ENCODE peak calls at places on chromosomes 5 and 9, in ten cellular contexts. O is AG10803; M is GF-D8; E is left colon; C is KG1; X is stimulated activated CD4-positive, alpha-beta T cell treated with anti-CD3 and anti-CD28 coated beads, Interleukin-2, amount 100 ng/mL, for 24 hours; G is fibroblast of the conjunctiva; T is Kasumi-1; S is stimulated activated CD8-positive, alpha-beta memory T cell treated with anti-CD3 and anti-CD28 coated beads, Interleukin-12 subunit alpha, Interleukin-12 subunit beta, amount 100 ng/mL, for 4 hours; N is naive thymus-derived CD8-positive, alpha-beta T cell. K is an unnamed sample.

GRCh38 chr5:103098993-103099392 is 20.9 kb downstream of the GIN1 start:
- DNase-seq in O (no peak), M (no peak), E (no peak), C (no peak), X (no peak), G (no peak), T (no peak), S (no peak), N (no peak), K (no peak)

GRCh38 chr5:151158287-151158661 is 695 bp upstream of the ANXA6 start:
- DNase-seq in O (no peak), M (peak; percentile 21), E (no peak), C (no peak), X (no peak), G (no peak), T (peak; percentile 20), S (no peak), N (no peak), K (peak; percentile 37)

GRCh38 chr9:128409998-128410397 is 10.7 kb upstream of the CERCAM start:
- DNase-seq in O (peak; percentile 35), M (no peak), E (no peak), C (no peak), X (no peak), G (no peak), T (peak; percentile 16), S (no peak), N (no peak), K (no peak)

GRCh38 chr5:122715095-122715494 is 59.8 kb upstream of the SNX2 start:
- DNase-seq in O (peak; percentile 62), M (no peak), E (no peak), C (no peak), X (no peak), G (peak; percentile 6), T (no peak), S (no peak), N (no peak), K (peak; percentile 4)

GRCh38 chr9:89885156-89885555 is 280.3 kb downstream of the GADD45G start:
- DNase-seq in O (no peak), M (no peak), E (no peak), C (no peak), X (no peak), G (no peak), T (no peak), S (no peak), N (no peak), K (no peak)

GRCh38 chr5:103428411-103428871 is 134.1 kb downstream of the NUDT12 start:
- DNase-seq in O (peak; percentile 63), M (no peak), E (no peak), C (no peak), X (no peak), G (no peak), T (no peak), S (no peak), N (no peak), K (peak; percentile 81)

GRCh38 chr5:84597904-84598303 is 213.2 kb upstream of the EDIL3 start:
- DNase-seq in O (no peak), M (no peak), E (no peak), C (no peak), X (no peak), G (no peak), T (no peak), S (no peak), N (no peak), K (no peak)

GRCh38 chr5:86337667-86338460 is 279.9 kb upstream of the COX7C start:
- DNase-seq in O (no peak), M (no peak), E (no peak), C (no peak), X (no peak), G (no peak), T (no peak), S (no peak), N (no peak), K (no peak)

GRCh38 chr5:2946315-2946714 is 194.8 kb upstream of the IRX2 start:
- DNase-seq in O (no peak), M (no peak), E (no peak), C (no peak), X (no peak), G (no peak), T (no peak), S (no peak), N (no peak), K (no peak)

GRCh38 chr5:139764250-139764791 is 31.3 kb upstream of the PSD2 start:
- DNase-seq in O (no peak), M (no peak), E (no peak), C (no peak), X (peak; percentile 24), G (no peak), T (no peak), S (no peak), N (no peak), K (no peak)

GRCh38 chr9:115008536-115008935 is 78.1 kb upstream of the TNFSF8 start:
- DNase-seq in O (peak; percentile 87), M (no peak), E (no peak), C (no peak), X (peak; percentile 32), G (no peak), T (peak; percentile 54), S (no peak), N (no peak), K (peak; percentile 95)

GRCh38 chr5:31987985-31988710 is 186.0 kb downstream of the GOLPH3 start:
- DNase-seq in O (peak; percentile 99), M (no peak), E (no peak), C (no peak), X (no peak), G (peak; percentile 82), T (no peak), S (no peak), N (no peak), K (peak; percentile 97)

GRCh38 chr9:99449726-99450125 is 227.6 kb downstream of the SEC61B start:
- DNase-seq in O (no peak), M (no peak), E (no peak), C (no peak), X (no peak), G (no peak), T (no peak), S (no peak), N (no peak), K (no peak)

GRCh38 chr9:77589046-77589795 is 58.9 kb downstream of the GNA14 start:
- DNase-seq in O (no peak), M (no peak), E (peak; percentile 76), C (no peak), X (no peak), G (no peak), T (no peak), S (no peak), N (no peak), K (no peak)

GRCh38 chr9:72665421-72665820 is 144.0 kb downstream of the TMC1 start:
- DNase-seq in O (peak; percentile 77), M (no peak), E (no peak), C (no peak), X (no peak), G (no peak), T (no peak), S (no peak), N (no peak), K (peak; percentile 85)

GRCh38 chr5:16456103-16456832 is 9.3 kb downstream of the ZNF622 start:
- DNase-seq in O (peak; percentile 74), M (no peak), E (no peak), C (peak; percentile 41), X (no peak), G (peak; percentile 57), T (peak; percentile 70), S (no peak), N (no peak), K (peak; percentile 72)

GRCh38 chr5:176619203-176619568 is 9.2 kb upstream of the GPRIN1 start:
- DNase-seq in O (peak; percentile 73), M (no peak), E (peak; percentile 56), C (no peak), X (peak; percentile 87), G (peak; percentile 81), T (peak; percentile 72), S (peak; percentile 58), N (peak; percentile 70), K (peak; percentile 68)

GRCh38 chr5:148515460-148515859 is 131.7 kb downstream of the FBXO38 start:
- DNase-seq in O (no peak), M (no peak), E (no peak), C (no peak), X (no peak), G (no peak), T (no peak), S (no peak), N (no peak), K (no peak)

GRCh38 chr5:109689740-109690455 is at the start of gene MAN2A1:
- DNase-seq in O (peak; percentile 71), M (peak; percentile 13), E (peak; percentile 87), C (peak; percentile 37), X (peak; percentile 78), G (peak; percentile 47), T (peak; percentile 87), S (peak; percentile 72), N (peak; percentile 75), K (peak; percentile 41)

GRCh38 chr5:61327761-61328753 is 4.0 kb upstream of the ZSWIM6 start:
- DNase-seq in O (peak; percentile 85), M (no peak), E (no peak), C (no peak), X (no peak), G (peak; percentile 82), T (peak; percentile 81), S (no peak), N (no peak), K (peak; percentile 89)

GRCh38 chr5:16618138-16618897 is 1.5 kb upstream of the RETREG1 start:
- DNase-seq in O (no peak), M (no peak), E (no peak), C (no peak), X (no peak), G (no peak), T (no peak), S (no peak), N (peak; percentile 14), K (no peak)

GRCh38 chr9:32841314-32841713 is 58.0 kb downstream of the TMEM215 start:
- DNase-seq in O (no peak), M (no peak), E (no peak), C (no peak), X (no peak), G (no peak), T (no peak), S (no peak), N (no peak), K (no peak)

GRCh38 chr5:29238115-29238514 is 1955.4 kb upstream of the CDH6 start:
- DNase-seq in O (no peak), M (no peak), E (no peak), C (no peak), X (no peak), G (no peak), T (no peak), S (no peak), N (no peak), K (no peak)

GRCh38 chr5:160469156-160470144 is 47.8 kb downstream of the PTTG1 start:
- DNase-seq in O (no peak), M (no peak), E (no peak), C (no peak), X (no peak), G (no peak), T (peak; percentile 13), S (no peak), N (no peak), K (no peak)

GRCh38 chr5:20446121-20446520 is 458.1 kb upstream of the CDH18 start:
- DNase-seq in O (no peak), M (no peak), E (no peak), C (no peak), X (no peak), G (no peak), T (no peak), S (no peak), N (no peak), K (peak; percentile 3)

GRCh38 chr5:73625314-73625904 is 587 bp upstream of the ARHGEF28 start:
- DNase-seq in O (peak; percentile 16), M (no peak), E (no peak), C (peak; percentile 9), X (no peak), G (no peak), T (no peak), S (no peak), N (no peak), K (no peak)

GRCh38 chr9:129458155-129458661 is 162.7 kb downstream of the C9orf50 start:
- DNase-seq in O (no peak), M (peak; percentile 33), E (peak; percentile 59), C (no peak), X (peak; percentile 40), G (no peak), T (peak; percentile 28), S (peak; percentile 32), N (peak; percentile 57), K (no peak)

GRCh38 chr5:32586251-32586642 is 890 bp downstream of the SUB1 start:
- DNase-seq in O (no peak), M (no peak), E (no peak), C (no peak), X (no peak), G (no peak), T (no peak), S (no peak), N (no peak), K (no peak)